ENCODE peak calls at places on chromosomes 12 and 14, in five cellular contexts. X is GM10248; S is ovary; V is stimulated activated CD4-positive, alpha-beta T cell treated with anti-CD3 and anti-CD28 coated beads, Interleukin-12 subunit alpha, Interleukin-12 subunit beta, amount 100 ng/mL, for 4 hours; R is WTC11. C is an unnamed sample.

GRCh38 chr12:42236017-42236416 is 2.0 kb downstream of the YAF2 start:
- DNase-seq in X (no peak), S (no peak), V (no peak), R (no peak), C (no peak)

GRCh38 chr14:65981192-65981843 is 504.9 kb upstream of the CCDC196 start:
- DNase-seq in X (no peak), S (no peak), V (no peak), R (no peak), C (peak; percentile 56)

GRCh38 chr12:101455685-101456084 is 19.5 kb upstream of the SPIC start:
- DNase-seq in X (no peak), S (no peak), V (no peak), R (no peak), C (no peak)

GRCh38 chr14:24913746-24914145 is 136.2 kb downstream of the STXBP6 start:
- DNase-seq in X (no peak), S (no peak), V (no peak), R (no peak), C (no peak)

GRCh38 chr12:108332791-108333382 is 6.2 kb downstream of the CMKLR1 start:
- DNase-seq in X (no peak), S (no peak), V (no peak), R (no peak), C (peak; percentile 71)

GRCh38 chr12:111451232-111451631 is 45.5 kb downstream of the SH2B3 start:
- DNase-seq in X (no peak), S (no peak), V (no peak), R (no peak), C (no peak)

GRCh38 chr12:2613674-2614073 is 181.1 kb upstream of the FKBP4 start:
- DNase-seq in X (no peak), S (no peak), V (no peak), R (no peak), C (no peak)

GRCh38 chr12:51871126-51871525 is 16.8 kb upstream of the ANKRD33 start:
- DNase-seq in X (no peak), S (no peak), V (no peak), R (no peak), C (peak; percentile 59)

GRCh38 chr14:95098984-95099599 is 58.2 kb downstream of the DICER1 start:
- DNase-seq in X (no peak), S (peak; percentile 63), V (peak; percentile 8), R (peak; percentile 55), C (peak; percentile 85)

GRCh38 chr14:93301821-93302447 is 30.9 kb downstream of the BTBD7 start:
- DNase-seq in X (no peak), S (no peak), V (no peak), R (no peak), C (no peak)

GRCh38 chr12:18224745-18225144 is 36.6 kb upstream of the PIK3C2G start:
- DNase-seq in X (no peak), S (no peak), V (no peak), R (no peak), C (no peak)

GRCh38 chr12:112514456-112514855 is 95.7 kb downstream of the PTPN11 start:
- DNase-seq in X (no peak), S (no peak), V (no peak), R (no peak), C (no peak)

GRCh38 chr14:78863143-78863542 is 693.0 kb downstream of the NRXN3 start:
- DNase-seq in X (peak; percentile 15), S (no peak), V (no peak), R (peak; percentile 65), C (peak; percentile 25)

GRCh38 chr12:59149995-59150642 is 229.8 kb upstream of the LRIG3 start:
- DNase-seq in X (peak; percentile 31), S (no peak), V (no peak), R (no peak), C (no peak)

GRCh38 chr12:66603458-66603857 is 75.4 kb downstream of the GRIP1 start:
- DNase-seq in X (no peak), S (no peak), V (no peak), R (no peak), C (no peak)

GRCh38 chr14:66009104-66009503 is 477.1 kb upstream of the CCDC196 start:
- DNase-seq in X (no peak), S (no peak), V (no peak), R (no peak), C (no peak)

GRCh38 chr14:68819260-68819691 is 26.4 kb upstream of the ZFP36L1 start:
- DNase-seq in X (no peak), S (peak; percentile 76), V (no peak), R (peak; percentile 59), C (peak; percentile 74)

GRCh38 chr12:109927622-109928021 is 27.5 kb downstream of the TCHP start:
- DNase-seq in X (peak; percentile 71), S (no peak), V (peak; percentile 25), R (peak; percentile 59), C (peak; percentile 64)

GRCh38 chr12:102061096-102061555 is 665 bp downstream of the WASHC3 start:
- DNase-seq in X (peak; percentile 47), S (no peak), V (no peak), R (no peak), C (no peak)

GRCh38 chr12:132189378-132190011 is 45.2 kb downstream of the NOC4L start:
- DNase-seq in X (peak; percentile 96), S (peak; percentile 88), V (peak; percentile 93), R (peak; percentile 73), C (peak; percentile 97)

GRCh38 chr14:23398348-23398747 is 9.7 kb downstream of the MYH6 start:
- DNase-seq in X (no peak), S (no peak), V (no peak), R (no peak), C (peak; percentile 27)